ENCODE peak calls at places on chromosomes 11 and 22, in six cellular contexts. O is MM.1S; C is CD8-positive, alpha-beta T cell; U is fibroblast of the aortic adventitia; P is endothelial cell; M is mesothelial cell of epicardium. Z is an unnamed sample.

GRCh38 chr11:66429983-66430602 is 8.6 kb downstream of the MRPL11 start:
- DNase-seq in O (peak), C (peak), U (peak), P (peak), M (peak), Z (peak)

GRCh38 chr11:94181943-94182342 is 53.3 kb downstream of the PANX1 start:
- DNase-seq in O (no peak), C (no peak), U (no peak), P (no peak), M (no peak), Z (no peak)

GRCh38 chr11:44950036-44950624 is 553 bp downstream of the TP53I11 start:
- DNase-seq in O (no peak), C (no peak), U (no peak), P (peak), M (peak), Z (no peak)

GRCh38 chr11:120929090-120929489 is 94.8 kb upstream of the TBCEL start:
- DNase-seq in O (no peak), C (no peak), U (no peak), P (no peak), M (no peak), Z (no peak)

GRCh38 chr11:1401656-1402221 is 12.0 kb downstream of the BRSK2 start:
- DNase-seq in O (peak), C (no peak), U (peak), P (peak), M (peak), Z (peak)

GRCh38 chr11:23539556-23539955 is 679.3 kb upstream of the CCDC179 start:
- DNase-seq in O (no peak), C (no peak), U (no peak), P (no peak), M (no peak), Z (no peak)

GRCh38 chr11:95912902-95913560 is 10.9 kb downstream of the MTMR2 start:
- DNase-seq in O (no peak), C (no peak), U (peak), P (no peak), M (no peak), Z (no peak)

GRCh38 chr11:83278351-83278750 is 7.8 kb downstream of the CCDC90B start:
- DNase-seq in O (no peak), C (no peak), U (peak), P (no peak), M (no peak), Z (no peak)

GRCh38 chr22:41048791-41049717 is 43.3 kb upstream of the EP300 start:
- DNase-seq in O (no peak), C (no peak), U (peak), P (peak), M (peak), Z (no peak)

GRCh38 chr11:59200421-59200746 is 12.3 kb downstream of the MPEG1 start:
- DNase-seq in O (no peak), C (no peak), U (no peak), P (no peak), M (no peak), Z (no peak)

GRCh38 chr22:26502688-26503561 is 9.3 kb downstream of the TFIP11 start:
- DNase-seq in O (peak), C (peak), U (peak), P (peak), M (no peak), Z (peak)

DNA sequence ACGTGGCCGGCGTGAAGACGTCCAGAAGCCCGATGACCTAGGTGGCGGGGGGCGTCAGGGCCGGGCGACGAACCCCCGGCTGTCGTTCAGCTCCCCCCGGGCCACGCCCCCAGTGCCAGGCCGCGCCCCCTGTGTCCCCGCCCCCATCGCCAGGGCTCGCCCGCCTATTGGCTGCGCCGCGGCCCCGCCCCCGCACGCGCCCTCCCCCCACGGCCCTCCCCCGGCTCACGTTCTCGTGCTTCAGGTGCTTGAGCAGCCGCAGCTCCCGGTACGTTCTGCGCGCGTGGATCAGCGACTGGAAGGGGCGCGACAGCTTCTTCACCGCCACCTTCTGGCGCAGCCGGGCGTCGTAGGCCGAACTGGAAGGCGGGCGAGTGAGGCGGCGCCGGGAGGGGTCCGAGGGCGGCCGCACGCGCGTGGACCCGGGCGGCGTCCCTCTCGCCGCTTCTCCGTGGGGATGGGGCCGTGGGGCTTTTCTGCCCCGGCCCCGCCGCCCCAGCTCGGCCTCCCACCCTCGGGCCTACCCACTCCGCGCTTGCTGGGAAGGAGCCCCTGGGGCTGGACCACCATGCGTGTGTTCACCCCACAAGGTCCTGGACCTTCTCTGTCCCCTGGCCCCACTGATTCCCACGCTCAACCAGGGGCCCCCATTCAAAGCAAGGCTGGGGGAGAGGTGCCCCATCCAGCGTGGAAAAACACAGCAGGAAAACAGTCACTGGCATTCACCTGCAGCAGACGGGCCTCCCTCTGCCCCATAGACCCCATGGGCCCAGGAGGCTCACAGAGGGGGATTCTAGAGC is 2.4 kb downstream of the MAPK11 start:
- DNase-seq in O (no peak), C (no peak), U (peak), P (peak), M (no peak), Z (no peak)
- TF ChIP-seq CTCF in O (no peak), C (no peak), U (peak), P (no peak), M (no peak), Z (no peak)

GRCh38 chr22:25281675-25282345 is 62.4 kb downstream of the CRYBB2 start:
- DNase-seq in O (no peak), C (no peak), U (no peak), P (peak), M (no peak), Z (no peak)

GRCh38 chr22:25282346-25282670 is 62.9 kb downstream of the CRYBB2 start:
- DNase-seq in O (no peak), C (no peak), U (no peak), P (no peak), M (no peak), Z (no peak)

DNA sequence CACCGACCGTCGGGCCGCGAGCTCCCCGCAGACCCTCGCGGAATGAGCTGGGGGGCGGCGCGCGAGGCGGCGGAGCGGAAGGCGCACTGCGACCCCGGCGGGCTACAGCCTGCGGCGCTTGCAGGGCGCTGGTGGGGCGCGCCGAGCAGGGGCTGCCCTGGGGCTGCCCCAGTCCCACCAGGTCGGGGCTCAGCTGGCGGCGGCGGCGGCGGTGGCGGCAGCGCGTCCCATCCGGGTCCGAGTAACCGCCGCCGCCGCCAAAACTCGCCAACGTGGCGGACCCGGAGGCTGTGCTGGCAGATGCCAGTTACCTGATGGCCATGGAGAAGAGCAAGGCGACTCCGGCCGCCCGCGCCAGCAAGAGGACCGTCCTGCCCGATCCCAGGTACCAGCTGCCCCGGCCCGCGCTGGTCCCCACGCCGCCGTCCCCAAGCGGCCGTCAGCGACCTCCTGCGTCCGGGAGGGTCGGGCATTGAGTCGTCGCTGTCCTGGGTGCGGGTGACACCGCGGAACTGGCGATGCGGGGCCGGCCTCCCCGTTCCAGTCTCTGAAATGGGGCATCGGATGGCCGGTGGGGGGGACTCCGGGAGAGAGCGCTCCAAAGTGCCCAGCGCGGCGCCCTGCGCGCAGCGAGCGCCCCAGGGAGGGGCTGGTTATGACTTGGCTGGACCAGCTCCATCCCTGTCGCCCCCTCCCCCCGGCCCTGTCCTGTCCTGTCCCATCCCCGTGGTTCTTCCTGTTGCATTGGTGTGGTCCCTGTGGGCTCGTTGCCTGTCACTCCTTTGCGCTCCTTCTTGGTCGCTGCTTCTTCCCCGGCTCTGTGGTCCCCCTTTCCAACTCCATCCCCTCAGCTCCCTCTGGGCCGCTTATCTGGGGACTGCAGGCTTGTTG is 63.5 kb downstream of the CRYBB2 start:
- DNase-seq in O (no peak), C (no peak), U (no peak), P (peak), M (no peak), Z (no peak)
- TF ChIP-seq CTCF in O (no peak), C (no peak), U (no peak), P (no peak), M (no peak), Z (no peak)

DNA sequence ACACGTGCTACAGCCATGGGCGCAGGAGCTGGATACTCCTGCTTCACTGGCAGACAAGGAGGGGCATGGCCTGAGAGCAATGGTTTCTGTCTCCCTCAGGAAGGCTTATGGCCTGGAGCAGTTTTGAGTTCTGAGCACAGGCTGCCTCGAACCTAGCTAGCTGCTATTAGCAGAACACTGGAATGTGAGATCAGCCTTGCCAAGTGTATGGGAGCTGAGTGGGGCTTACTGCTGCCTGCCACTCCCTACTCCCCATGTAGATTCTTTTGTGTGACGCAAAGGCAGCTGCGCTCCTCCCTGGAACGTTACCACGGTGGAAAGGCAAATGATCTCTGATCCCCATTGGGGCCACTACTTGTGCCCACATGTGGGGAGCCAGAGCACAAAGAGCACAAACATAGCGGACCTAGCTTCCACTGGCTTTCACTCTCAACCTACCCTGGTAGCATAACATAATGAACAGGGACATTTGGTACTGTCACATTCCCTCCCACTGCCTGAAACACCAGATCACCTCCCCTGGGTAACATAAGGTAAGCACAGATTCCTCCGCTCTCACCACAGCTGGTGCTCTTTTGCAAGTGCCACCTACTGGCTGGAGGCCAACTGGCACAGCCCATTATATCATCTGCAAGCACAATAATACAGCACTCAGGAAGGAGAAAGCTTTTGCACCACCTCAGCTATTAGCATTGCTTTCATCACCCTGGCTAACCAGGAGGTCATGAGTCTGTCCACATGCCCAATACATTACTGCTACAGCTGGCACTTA is 84.6 kb upstream of the GUCY1A2 start:
- DNase-seq in O (no peak), C (no peak), U (no peak), P (no peak), M (no peak), Z (no peak)
- TF ChIP-seq CTCF in O (no peak), C (no peak), U (no peak), P (no peak), M (no peak), Z (no peak)

GRCh38 chr11:10590516-10590915 is 22.1 kb upstream of the LYVE1 start:
- DNase-seq in O (no peak), C (no peak), U (peak), P (no peak), M (no peak), Z (no peak)
- TF ChIP-seq CTCF in O (no peak), C (no peak), U (no peak), P (no peak), M (no peak), Z (no peak)

GRCh38 chr11:40816976-40817375 is 642.5 kb downstream of the LRRC4C start:
- DNase-seq in O (no peak), C (no peak), U (no peak), P (no peak), M (no peak), Z (no peak)

GRCh38 chr11:40819230-40819629 is 640.2 kb downstream of the LRRC4C start:
- DNase-seq in O (no peak), C (no peak), U (no peak), P (no peak), M (no peak), Z (no peak)
- TF ChIP-seq CTCF in O (no peak), C (no peak), U (no peak), P (no peak), M (no peak), Z (no peak)

DNA sequence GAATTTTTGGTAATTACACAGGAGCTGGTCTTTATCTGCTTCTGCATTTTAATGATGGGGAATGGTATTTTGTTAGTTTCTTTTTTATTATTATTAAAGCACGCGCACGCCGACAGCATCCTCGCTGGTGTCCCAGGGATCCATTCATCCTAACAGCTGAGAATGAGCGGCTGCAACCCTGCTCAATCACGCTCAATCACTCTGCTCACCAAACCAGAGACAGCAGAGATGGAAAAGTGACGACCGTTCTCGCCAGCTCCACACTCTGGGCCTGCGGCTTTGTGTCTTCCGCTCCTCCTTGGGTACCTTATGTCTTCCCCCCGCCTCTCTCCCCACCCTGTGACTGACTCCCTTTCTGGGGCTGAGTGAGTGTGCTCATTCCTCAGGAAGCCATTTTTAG is 84.5 kb downstream of the DSCAML1 start:
- DNase-seq in O (no peak), C (no peak), U (no peak), P (no peak), M (no peak), Z (no peak)
- TF ChIP-seq CTCF in O (no peak), C (no peak), U (no peak), P (no peak), M (no peak), Z (no peak)

Z was measured in natural killer cell.